ENCODE peak calls at places on chromosomes 13 and 19, in seven cellular contexts. I, Z, R, H, M, U and N are unnamed samples.

GRCh38 chr13:52903320-52903719 is 54.9 kb upstream of the PCDH8 start:
- DNase-seq in I (no peak), Z (no peak), R (no peak), M (no peak), H (no peak), U (no peak), N (no peak)

GRCh38 chr19:43639507-43640423 is at the start of gene CADM4:
- DNase-seq in H (peak), U (no peak), M (no peak), I (peak), Z (no peak), R (peak), N (peak)

GRCh38 chr19:18736415-18737336 is 53.2 kb downstream of the CRTC1 start:
- DNase-seq in U (no peak), M (no peak), I (peak), R (peak), H (no peak), Z (no peak), N (no peak)

GRCh38 chr13:99926014-99926731 is 45.4 kb downstream of the ZIC5 start:
- DNase-seq in I (no peak), M (peak), H (no peak), Z (peak), R (peak), U (peak), N (no peak)

GRCh38 chr13:110308377-110309158 is 1.5 kb downstream of the COL4A2 start:
- DNase-seq in M (no peak), I (no peak), R (no peak), Z (no peak), U (peak), H (no peak), N (no peak)

GRCh38 chr19:14530005-14530348 is 583 bp downstream of the TECR start:
- DNase-seq in I (no peak), M (peak), Z (no peak), R (no peak), H (no peak), U (no peak), N (no peak)

GRCh38 chr13:110017379-110017778 is 231.0 kb upstream of the IRS2 start:
- DNase-seq in Z (peak), I (no peak), M (peak), R (no peak), U (peak), H (no peak), N (no peak)

GRCh38 chr19:52120286-52120685 is 19.5 kb downstream of the ZNF616 start:
- DNase-seq in Z (no peak), H (no peak), M (no peak), I (no peak), R (no peak), U (no peak), N (no peak)

GRCh38 chr19:31350693-31351211 is 1.5 kb upstream of the TSHZ3 start:
- DNase-seq in I (no peak), H (no peak), Z (no peak), R (peak), M (no peak), U (peak), N (peak)

GRCh38 chr19:15402411-15403150 is 16.2 kb downstream of the AKAP8L start:
- DNase-seq in R (peak), Z (no peak), H (no peak), I (no peak), M (no peak), U (no peak), N (no peak)

GRCh38 chr19:18995804-18996241 is 37.5 kb downstream of the SUGP2 start:
- DNase-seq in U (peak), Z (peak), H (peak), R (peak), I (no peak), M (peak), N (no peak)

GRCh38 chr19:33998302-33998701 is 174.0 kb upstream of the LSM14A start:
- DNase-seq in H (no peak), R (no peak), I (no peak), Z (no peak), M (no peak), U (no peak), N (no peak)

GRCh38 chr13:21703846-21704245 is 33.0 kb downstream of the FGF9 start:
- DNase-seq in I (no peak), Z (no peak), H (no peak), R (no peak), U (no peak), M (no peak), N (no peak)

GRCh38 chr13:46529509-46529908 is 23.5 kb upstream of the LRCH1 start:
- DNase-seq in R (no peak), U (no peak), Z (no peak), I (no peak), H (no peak), M (no peak), N (no peak)

GRCh38 chr13:97426695-97427094 is 7.3 kb upstream of the RAP2A start:
- DNase-seq in H (no peak), I (no peak), R (no peak), U (no peak), Z (no peak), M (no peak), N (no peak)

GRCh38 chr19:2782357-2782935 is 627 bp downstream of the SGTA start:
- DNase-seq in M (no peak), H (no peak), R (no peak), U (peak), Z (no peak), I (no peak), N (no peak)

GRCh38 chr13:105908581-105908980 is 626.9 kb downstream of the EFNB2 start:
- DNase-seq in M (no peak), I (no peak), R (no peak), Z (peak), H (no peak), U (no peak), N (no peak)

GRCh38 chr19:43594710-43595604 is 977 bp downstream of the IRGQ start:
- DNase-seq in U (peak), R (peak), H (no peak), I (no peak), M (peak), Z (no peak), N (peak)

GRCh38 chr19:36775768-36776167 is 3.2 kb upstream of the ZNF850 start:
- DNase-seq in I (peak), H (peak), U (peak), R (peak), M (no peak), Z (no peak), N (no peak)

GRCh38 chr13:53160211-53160610 is 131.6 kb downstream of the OLFM4 start:
- DNase-seq in U (no peak), M (no peak), H (no peak), I (no peak), Z (no peak), R (no peak), N (no peak)

GRCh38 chr19:3975637-3976087 is 4.8 kb upstream of the DAPK3 start:
- DNase-seq in U (no peak), Z (no peak), R (no peak), I (no peak), H (no peak), M (no peak), N (peak)

GRCh38 chr19:17121736-17122293 is 46.2 kb downstream of the MYO9B start:
- DNase-seq in U (peak), I (no peak), M (no peak), Z (no peak), H (no peak), R (no peak), N (no peak)

GRCh38 chr19:33055718-33056117 is 9.0 kb downstream of the RHPN2 start:
- DNase-seq in Z (no peak), I (no peak), H (no peak), U (no peak), R (no peak), M (no peak), N (no peak)

GRCh38 chr19:43820098-43820860 is 6.8 kb upstream of the ZNF283 start:
- DNase-seq in M (no peak), Z (peak), U (peak), R (peak), H (peak), I (peak), N (peak)

GRCh38 chr19:42074513-42075363 is 1.2 kb upstream of the ZNF574 start:
- DNase-seq in H (no peak), I (no peak), R (no peak), U (peak), Z (no peak), M (peak), N (peak)

GRCh38 chr19:5563008-5563431 is 4.7 kb downstream of the TINCR start:
- DNase-seq in I (no peak), H (no peak), M (no peak), U (no peak), R (no peak), Z (no peak), N (no peak)

GRCh38 chr19:7301525-7301924 is 7.3 kb upstream of the INSR start:
- DNase-seq in R (no peak), U (no peak), I (no peak), H (no peak), Z (no peak), M (no peak), N (no peak)

GRCh38 chr19:1624458-1624857 is 19.2 kb upstream of the UQCR11 start:
- DNase-seq in I (no peak), U (peak), M (peak), H (no peak), R (peak), Z (no peak), N (peak)

GRCh38 chr13:75135325-75135825 is 346.6 kb downstream of the TBC1D4 start:
- DNase-seq in H (no peak), R (no peak), I (no peak), M (peak), U (peak), Z (peak), N (no peak)

GRCh38 chr19:30719189-30719990 is 347.2 kb downstream of the ZNF536 start:
- DNase-seq in H (peak), Z (no peak), I (no peak), R (peak), M (no peak), U (peak), N (no peak)

GRCh38 chr19:291561-292280 is 518 bp upstream of the PLPP2 start:
- DNase-seq in Z (no peak), H (no peak), I (peak), M (no peak), R (no peak), U (no peak), N (no peak)